ENCODE peak calls at places on chromosomes 6 and 20, in five cellular contexts. Y, S, H, D and E are unnamed samples.

GRCh38 chr20:58991720-58992119 is 10.7 kb downstream of the NELFCD start:
- DNase-seq in Y (peak), S (no peak), H (no peak), D (no peak), E (no peak)

GRCh38 chr6:90290991-90291390 is 5.7 kb downstream of the BACH2 start:
- DNase-seq in Y (peak), S (no peak), H (no peak), D (no peak), E (no peak)

GRCh38 chr6:65259982-65260381 is 447.0 kb downstream of the EYS start:
- DNase-seq in Y (no peak), S (no peak), H (no peak), D (no peak), E (no peak)

GRCh38 chr6:113172531-113172966 is 684.6 kb upstream of the MARCKS start:
- DNase-seq in Y (no peak), S (no peak), H (peak), D (no peak), E (no peak)

GRCh38 chr6:69232506-69233194 is 564.2 kb downstream of the LMBRD1 start:
- DNase-seq in Y (peak), S (peak), H (peak), D (peak), E (peak)

GRCh38 chr6:132401120-132401940 is at the start of gene MOXD1:
- DNase-seq in Y (peak), S (peak), H (peak), D (peak), E (peak)

GRCh38 chr6:101114703-101115102 is 233.6 kb upstream of the ASCC3 start:
- DNase-seq in Y (peak), S (peak), H (peak), D (no peak), E (peak)

GRCh38 chr6:14288910-14289309 is 171.3 kb downstream of the CD83 start:
- DNase-seq in Y (no peak), S (no peak), H (no peak), D (no peak), E (no peak)

GRCh38 chr6:151087861-151088598 is 151.7 kb upstream of the AKAP12 start:
- DNase-seq in Y (peak), S (no peak), H (peak), D (no peak), E (no peak)

GRCh38 chr6:108559884-108560462 is 744 bp upstream of the FOXO3 start:
- DNase-seq in Y (peak), S (peak), H (peak), D (no peak), E (peak)

GRCh38 chr6:42978487-42978792 is 541 bp downstream of the PEX6 start:
- DNase-seq in Y (no peak), S (no peak), H (peak), D (peak), E (peak)
- H2BK120ac ChIP-seq in Y (no peak), S (no peak), H (peak), D (no peak), E (no peak)

GRCh38 chr20:48944663-48945297 is 23.3 kb downstream of the ARFGEF2 start:
- DNase-seq in Y (no peak), S (no peak), H (no peak), D (no peak), E (no peak)
- H2BK120ac ChIP-seq in Y (no peak), S (no peak), H (no peak), D (no peak), E (no peak)

GRCh38 chr20:19991826-19992225 is 25.3 kb upstream of the NAA20 start:
- DNase-seq in Y (peak), S (no peak), H (peak), D (no peak), E (no peak)
- H2BK120ac ChIP-seq in Y (peak), S (no peak), H (no peak), D (no peak), E (no peak)

GRCh38 chr20:4084721-4085120 is 69.4 kb upstream of the RNF24 start:
- DNase-seq in Y (no peak), S (no peak), H (no peak), D (no peak), E (no peak)
- H2BK120ac ChIP-seq in Y (peak), S (no peak), H (no peak), D (no peak), E (no peak)